ENCODE peak calls at places on chromosomes 12 and 14, in six cellular contexts. D is NCI-H1048, H is left ventricle myocardium inferior, G is brain microvascular endothelial cell, C is fibroblast of mammary gland, M is glutamatergic neuron. N is an unnamed sample.

GRCh38 chr12:86257173-86257572 is 982 bp upstream of the MGAT4C start:
- DNase-seq in D (no peak), M (no peak), G (no peak), H (no peak), C (no peak), N (no peak)

GRCh38 chr14:60815371-60815770 is 80.8 kb downstream of the MNAT1 start:
- DNase-seq in M (no peak), C (no peak), G (no peak), D (no peak), H (no peak), N (no peak)

GRCh38 chr14:61322011-61322798 is 826 bp downstream of the PRKCH start:
- DNase-seq in C (no peak), D (no peak), M (peak; percentile 18), G (no peak), H (peak; percentile 55), N (no peak)

GRCh38 chr12:25714219-25714984 is 161.3 kb upstream of the LMNTD1 start:
- DNase-seq in H (no peak), D (no peak), C (peak; percentile 65), G (no peak), M (no peak), N (no peak)

GRCh38 chr12:47360771-47361388 is 281.1 kb upstream of the AMIGO2 start:
- DNase-seq in C (no peak), G (no peak), H (no peak), D (no peak), M (no peak), N (no peak)

GRCh38 chr12:15774819-15775218 is 14.4 kb downstream of the EPS8 start:
- DNase-seq in C (peak; percentile 81), H (no peak), G (no peak), D (no peak), M (no peak), N (no peak)

GRCh38 chr12:96211989-96212388 is 17.8 kb downstream of the ELK3 start:
- DNase-seq in D (no peak), H (no peak), C (no peak), G (no peak), M (no peak), N (peak; percentile 31)

GRCh38 chr14:100065161-100065871 is at the start of gene EVL:
- DNase-seq in G (no peak), M (no peak), C (no peak), H (peak; percentile 35), D (no peak), N (no peak)

GRCh38 chr12:49554266-49554665 is 13.7 kb downstream of the MCRS1 start:
- DNase-seq in H (no peak), C (no peak), M (peak; percentile 37), D (no peak), G (no peak), N (no peak)

GRCh38 chr14:78902010-78902623 is 731.9 kb downstream of the NRXN3 start:
- DNase-seq in D (peak; percentile 12), C (peak; percentile 45), M (peak; percentile 73), H (peak; percentile 14), G (peak; percentile 48), N (peak; percentile 30)

GRCh38 chr14:103862393-103862782 is 15.0 kb upstream of the PPP1R13B start:
- DNase-seq in C (no peak), H (no peak), M (no peak), G (no peak), D (peak; percentile 6), N (no peak)

GRCh38 chr14:74219277-74219676 is 20.0 kb upstream of the VSX2 start:
- DNase-seq in C (no peak), M (no peak), D (no peak), H (no peak), G (no peak), N (no peak)

N was measured in RPMI8226.